ENCODE peak calls at places on chromosomes 7 and 10, in four cellular contexts. One of them, this sample, is unnamed.

GRCh38 chr7:40979296-40979695 is 723.6 kb downstream of the INHBA start:
- DNase-seq in HepG2: no peak
- DNase-seq in GM12878: no peak
- DNase-seq in K562: no peak
- DNase-seq in this sample: no peak

GRCh38 chr7:150876817-150877526 is 24.7 kb downstream of the AOC1 start:
- DNase-seq in HepG2: peak; percentile 56
- DNase-seq in GM12878: no peak
- DNase-seq in K562: peak; percentile 94
- DNase-seq in this sample: peak; percentile 62

GRCh38 chr7:22851140-22851539 is 28.5 kb upstream of the TOMM7 start:
- DNase-seq in HepG2: no peak
- DNase-seq in GM12878: no peak
- DNase-seq in K562: no peak
- DNase-seq in this sample: no peak

GRCh38 chr10:42149722-42150427 is 488.5 kb downstream of the ZNF33B start:
- DNase-seq in HepG2: no peak
- DNase-seq in GM12878: no peak
- DNase-seq in K562: no peak
- DNase-seq in this sample: no peak

GRCh38 chr10:49837096-49837495 is 75.0 kb upstream of the OGDHL start:
- DNase-seq in HepG2: peak; percentile 84
- DNase-seq in GM12878: no peak
- DNase-seq in K562: no peak
- DNase-seq in this sample: no peak

GRCh38 chr7:104225441-104225840 is 17.6 kb upstream of the ORC5 start:
- DNase-seq in HepG2: no peak
- DNase-seq in GM12878: no peak
- DNase-seq in K562: no peak
- DNase-seq in this sample: no peak

GRCh38 chr7:8481096-8481495 is 47.7 kb downstream of the NXPH1 start:
- DNase-seq in HepG2: no peak
- DNase-seq in GM12878: no peak
- DNase-seq in K562: no peak
- DNase-seq in this sample: no peak

GRCh38 chr10:26391701-26392695 is 46.1 kb upstream of the APBB1IP start:
- DNase-seq in HepG2: no peak
- DNase-seq in GM12878: no peak
- DNase-seq in K562: no peak
- DNase-seq in this sample: peak; percentile 59

GRCh38 chr7:27245124-27245797 is 2.7 kb downstream of the EVX1 start:
- DNase-seq in HepG2: no peak
- DNase-seq in GM12878: no peak
- DNase-seq in K562: no peak
- DNase-seq in this sample: no peak

GRCh38 chr10:110781139-110781538 is 90.6 kb upstream of the PDCD4 start:
- DNase-seq in HepG2: no peak
- DNase-seq in GM12878: no peak
- DNase-seq in K562: no peak
- DNase-seq in this sample: no peak

GRCh38 chr7:34762769-34763168 is 104.8 kb downstream of the NPSR1 start:
- DNase-seq in HepG2: no peak
- DNase-seq in GM12878: no peak
- DNase-seq in K562: no peak
- DNase-seq in this sample: no peak

GRCh38 chr10:6218692-6219493 is 16.2 kb downstream of the PFKFB3 start:
- DNase-seq in HepG2: no peak
- DNase-seq in GM12878: no peak
- DNase-seq in K562: no peak
- DNase-seq in this sample: no peak

GRCh38 chr10:74337330-74338016 is 186.5 kb downstream of the ADK start:
- DNase-seq in HepG2: no peak
- DNase-seq in GM12878: no peak
- DNase-seq in K562: no peak
- DNase-seq in this sample: no peak

GRCh38 chr10:58756126-58756525 is 243.5 kb downstream of the BICC1 start:
- DNase-seq in HepG2: no peak
- DNase-seq in GM12878: no peak
- DNase-seq in K562: no peak
- DNase-seq in this sample: no peak

GRCh38 chr10:133537551-133538545 is 10.7 kb downstream of the CYP2E1 start:
- DNase-seq in HepG2: no peak
- DNase-seq in GM12878: no peak
- DNase-seq in K562: no peak
- DNase-seq in this sample: no peak

GRCh38 chr7:131544449-131545425 is 11.7 kb downstream of the PODXL start:
- DNase-seq in HepG2: peak; percentile 73
- DNase-seq in GM12878: no peak
- DNase-seq in K562: peak; percentile 49
- DNase-seq in this sample: no peak

GRCh38 chr7:69776611-69777010 is 178.3 kb downstream of the AUTS2 start:
- DNase-seq in HepG2: no peak
- DNase-seq in GM12878: no peak
- DNase-seq in K562: no peak
- DNase-seq in this sample: no peak

GRCh38 chr7:129989466-129989865 is 36.7 kb upstream of the UBE2H start:
- DNase-seq in HepG2: no peak
- DNase-seq in GM12878: peak; percentile 53
- DNase-seq in K562: no peak
- DNase-seq in this sample: no peak
- TF ChIP-seq CBX5 in HepG2: no peak
- TF ChIP-seq CBX5 in GM12878: no peak
- TF ChIP-seq CBX5 in K562: no peak
- TF ChIP-seq CBX5 in this sample: no peak

GRCh38 chr7:64874562-64875250 is 28.4 kb upstream of the ZNF273 start:
- DNase-seq in HepG2: no peak
- DNase-seq in GM12878: no peak
- DNase-seq in K562: no peak
- DNase-seq in this sample: no peak
- TF ChIP-seq CBX5 in HepG2: no peak
- TF ChIP-seq CBX5 in GM12878: no peak
- TF ChIP-seq CBX5 in K562: no peak
- TF ChIP-seq CBX5 in this sample: no peak

DNA sequence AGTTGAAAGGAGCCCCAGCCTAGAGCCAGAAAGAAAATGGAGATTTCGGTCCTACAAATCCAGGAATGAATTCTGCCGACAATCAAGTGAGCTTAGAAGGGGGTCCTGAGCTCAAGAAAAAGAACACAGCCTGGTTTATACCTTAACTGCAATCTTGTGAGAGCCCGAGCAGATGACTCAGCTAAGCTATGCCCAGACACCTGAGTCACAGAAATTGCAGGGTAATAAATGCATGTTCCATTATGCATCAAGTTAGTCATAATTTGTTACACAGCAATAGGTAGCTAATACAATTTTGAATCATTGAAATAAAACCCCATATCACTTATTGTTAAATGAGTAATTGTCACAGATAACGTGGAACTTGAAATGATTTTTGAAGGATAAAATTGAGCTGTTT is 111.8 kb upstream of the FOXP2 start:
- DNase-seq in HepG2: no peak
- DNase-seq in GM12878: no peak
- DNase-seq in K562: no peak
- DNase-seq in this sample: no peak
- TF ChIP-seq CBX5 in HepG2: no peak
- TF ChIP-seq CBX5 in GM12878: no peak
- TF ChIP-seq CBX5 in K562: no peak
- TF ChIP-seq CBX5 in this sample: no peak

GRCh38 chr7:767580-767940 is 40.5 kb upstream of the PRKAR1B start:
- DNase-seq in HepG2: no peak
- DNase-seq in GM12878: no peak
- DNase-seq in K562: no peak
- DNase-seq in this sample: no peak
- TF ChIP-seq CBX5 in HepG2: no peak
- TF ChIP-seq CBX5 in GM12878: no peak
- TF ChIP-seq CBX5 in K562: no peak
- TF ChIP-seq CBX5 in this sample: no peak

GRCh38 chr10:8138471-8138870 is 84.0 kb downstream of the GATA3 start:
- DNase-seq in HepG2: no peak
- DNase-seq in GM12878: no peak
- DNase-seq in K562: no peak
- DNase-seq in this sample: no peak

GRCh38 chr10:8137272-8137680 is 82.8 kb downstream of the GATA3 start:
- DNase-seq in HepG2: no peak
- DNase-seq in GM12878: no peak
- DNase-seq in K562: no peak
- DNase-seq in this sample: no peak

GRCh38 chr10:8136745-8137144 is 82.3 kb downstream of the GATA3 start:
- DNase-seq in HepG2: no peak
- DNase-seq in GM12878: no peak
- DNase-seq in K562: no peak
- DNase-seq in this sample: no peak

GRCh38 chr10:8133146-8133545 is 78.7 kb downstream of the GATA3 start:
- DNase-seq in HepG2: no peak
- DNase-seq in GM12878: peak; percentile 80
- DNase-seq in K562: no peak
- DNase-seq in this sample: no peak

DNA sequence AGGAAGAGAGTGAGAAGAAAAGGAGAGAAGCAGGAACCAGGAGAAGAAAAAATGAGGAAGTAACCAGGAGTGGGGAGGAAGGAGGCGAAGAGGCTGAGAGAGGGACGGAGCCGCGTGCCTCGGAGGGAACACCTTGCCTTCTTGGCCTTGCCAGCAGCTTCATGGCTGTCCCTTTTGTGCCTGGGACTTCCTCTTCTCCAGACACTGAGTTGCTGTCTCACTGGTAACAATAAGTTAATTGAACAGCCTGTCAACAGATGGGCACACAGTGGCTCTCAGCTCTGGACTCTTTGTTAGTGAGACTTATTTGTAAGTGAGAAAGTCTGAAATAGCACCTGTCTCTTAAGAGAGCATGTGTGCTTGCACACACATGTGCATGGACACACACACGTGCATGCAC is 83.2 kb downstream of the GATA3 start:
- DNase-seq in HepG2: no peak
- DNase-seq in GM12878: no peak
- DNase-seq in K562: no peak
- DNase-seq in this sample: no peak
- TF ChIP-seq CBX5 in HepG2: no peak
- TF ChIP-seq CBX5 in GM12878: no peak
- TF ChIP-seq CBX5 in K562: no peak
- TF ChIP-seq CBX5 in this sample: no peak

DNA sequence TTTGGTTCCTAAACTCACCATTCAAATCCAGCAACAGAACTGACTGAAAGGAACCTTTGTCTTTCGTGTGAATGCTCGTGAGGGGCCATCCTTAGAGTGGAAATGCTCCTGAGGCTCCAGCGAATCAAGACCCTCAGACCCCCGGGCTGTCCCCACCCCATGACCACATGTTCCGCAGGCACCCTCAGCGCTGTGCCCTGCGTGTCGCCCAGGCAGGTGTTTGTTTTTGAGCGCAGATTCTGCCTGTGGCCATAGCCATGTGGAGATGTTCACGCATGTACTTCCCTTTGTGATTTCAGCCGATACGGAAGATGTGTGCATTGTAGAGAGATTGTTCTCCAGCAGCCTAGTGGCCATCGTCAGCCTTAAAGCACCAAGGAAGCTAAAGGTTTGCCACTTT is 24.2 kb downstream of the WIPI2 start:
- DNase-seq in HepG2: no peak
- DNase-seq in GM12878: no peak
- DNase-seq in K562: no peak
- DNase-seq in this sample: no peak
- TF ChIP-seq CBX5 in HepG2: no peak
- TF ChIP-seq CBX5 in GM12878: no peak
- TF ChIP-seq CBX5 in K562: no peak
- TF ChIP-seq CBX5 in this sample: no peak

DNA sequence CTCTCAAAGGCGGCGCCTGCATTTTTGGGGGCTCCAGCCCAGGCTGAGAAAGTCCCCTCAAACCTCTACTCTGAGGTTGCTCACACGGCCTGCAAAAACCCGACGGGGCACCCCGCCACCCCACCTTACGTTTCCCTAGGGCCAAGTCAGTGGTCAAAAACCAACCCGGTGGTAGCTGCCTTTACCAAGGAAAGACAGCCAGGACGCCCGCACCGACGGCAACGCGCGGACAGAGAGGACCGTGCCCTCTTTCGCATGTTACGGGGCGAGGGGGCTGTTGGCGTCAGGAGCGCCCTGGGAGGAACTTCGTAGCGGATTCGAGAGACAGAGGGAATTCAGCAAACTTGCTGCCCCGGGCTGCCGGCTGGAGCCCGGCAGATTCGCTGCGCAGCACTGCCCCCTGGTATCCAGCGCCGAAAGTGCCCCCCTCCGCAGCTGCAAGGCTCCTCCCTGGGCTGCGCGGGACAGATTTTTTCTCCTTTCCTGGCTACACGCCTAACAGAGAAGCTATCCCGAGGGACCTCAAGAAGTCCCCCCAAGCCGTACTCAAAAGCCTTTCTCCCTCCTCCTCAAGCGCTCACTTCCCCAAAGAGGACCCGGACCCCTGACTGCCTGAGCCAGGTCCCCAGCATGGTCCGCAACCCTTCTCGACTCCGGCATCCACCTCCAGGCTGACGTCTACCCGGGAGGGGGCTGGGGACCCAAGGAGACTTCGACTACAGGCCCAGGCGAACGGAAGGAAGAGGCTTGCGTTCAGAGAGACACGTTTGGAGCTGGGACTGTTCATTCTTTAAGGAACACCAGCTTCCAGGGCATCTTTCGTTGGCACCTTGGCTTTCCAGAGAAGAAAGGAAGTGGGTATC is 27.7 kb upstream of the VAX1 start:
- DNase-seq in HepG2: no peak
- DNase-seq in GM12878: no peak
- DNase-seq in K562: peak; percentile 38
- DNase-seq in this sample: peak; percentile 73
- TF ChIP-seq CBX5 in HepG2: no peak
- TF ChIP-seq CBX5 in GM12878: no peak
- TF ChIP-seq CBX5 in K562: no peak
- TF ChIP-seq CBX5 in this sample: no peak

GRCh38 chr10:124066744-124067714 is 26.4 kb downstream of the CHST15 start:
- DNase-seq in HepG2: no peak
- DNase-seq in GM12878: no peak
- DNase-seq in K562: no peak
- DNase-seq in this sample: peak; percentile 34
- TF ChIP-seq CBX5 in HepG2: no peak
- TF ChIP-seq CBX5 in GM12878: no peak
- TF ChIP-seq CBX5 in K562: no peak
- TF ChIP-seq CBX5 in this sample: no peak

This sample was measured in H1.